ENCODE peak calls at places on chromosome 7, in five cellular contexts. B, L, I, Z and Q are unnamed samples.

GRCh38 chr7:27459729-27460048 is 203.0 kb downstream of the HIBADH start:
- DNase-seq in Z (peak), L (no peak), I (no peak), B (no peak), Q (no peak)

GRCh38 chr7:155762639-155763038 is 49.6 kb downstream of the SHH start:
- DNase-seq in I (no peak), B (no peak), L (no peak), Z (peak), Q (no peak)

GRCh38 chr7:3027005-3027404 is 16.7 kb downstream of the CARD11 start:
- DNase-seq in Z (no peak), I (no peak), L (peak), B (no peak), Q (no peak)

GRCh38 chr7:43537765-43538403 is 45.0 kb upstream of the STK17A start:
- DNase-seq in B (no peak), I (no peak), Z (peak), L (no peak), Q (no peak)

GRCh38 chr7:13641699-13642098 is 347.8 kb downstream of the ETV1 start:
- DNase-seq in L (no peak), Z (peak), I (no peak), B (no peak), Q (no peak)

GRCh38 chr7:1970895-1971294 is 261.9 kb downstream of the MAD1L1 start:
- DNase-seq in L (no peak), I (no peak), Z (no peak), B (no peak), Q (no peak)

GRCh38 chr7:27115161-27116018 is 12.9 kb upstream of the HOXA2 start:
- DNase-seq in I (no peak), Z (no peak), B (no peak), L (no peak), Q (no peak)

GRCh38 chr7:55104707-55105433 is 86.1 kb downstream of the EGFR start:
- DNase-seq in B (no peak), Z (peak), L (no peak), I (no peak), Q (no peak)

GRCh38 chr7:130891254-130892094 is 157.5 kb upstream of the KLF14 start:
- DNase-seq in I (no peak), B (peak), L (no peak), Z (peak), Q (no peak)

GRCh38 chr7:3215624-3216585 is 85.1 kb upstream of the SDK1 start:
- DNase-seq in Z (no peak), L (no peak), B (no peak), I (no peak), Q (no peak)

GRCh38 chr7:55534262-55534915 is 37.9 kb downstream of the VOPP1 start:
- DNase-seq in L (peak), Z (peak), I (no peak), B (no peak), Q (peak)

GRCh38 chr7:116859323-116859722 is 3.1 kb upstream of the CAPZA2 start:
- DNase-seq in B (no peak), L (no peak), Z (peak), I (no peak), Q (no peak)

GRCh38 chr7:37411444-37412034 is 37.1 kb downstream of the ELMO1 start:
- DNase-seq in I (no peak), Z (no peak), B (no peak), L (no peak), Q (no peak)

GRCh38 chr7:1673581-1674102 is 3.6 kb downstream of the ELFN1 start:
- DNase-seq in I (no peak), L (no peak), B (no peak), Z (no peak), Q (no peak)